ENCODE peak calls at places on chromosomes 12 and 14, in four cellular contexts. C is 8988T, S is memory B cell, O is RWPE1. I is an unnamed sample.

GRCh38 chr14:49134940-49135339 is 451.2 kb downstream of the RPS29 start:
- DNase-seq in C (no peak), S (no peak), O (no peak), I (no peak)

GRCh38 chr12:70876952-70877351 is 43.6 kb downstream of the PTPRR start:
- DNase-seq in C (no peak), S (no peak), O (peak), I (peak)

GRCh38 chr12:128467882-128468281 is 200.9 kb downstream of the TMEM132C start:
- DNase-seq in C (no peak), S (no peak), O (no peak), I (no peak)

GRCh38 chr12:26704684-26705475 is 128.1 kb downstream of the ITPR2 start:
- DNase-seq in C (no peak), S (no peak), O (no peak), I (no peak)

GRCh38 chr14:46818147-46818546 is 166.6 kb upstream of the RPL10L start:
- DNase-seq in C (no peak), S (no peak), O (no peak), I (no peak)

GRCh38 chr12:17809206-17809605 is 280.8 kb downstream of the RERGL start:
- DNase-seq in C (no peak), S (no peak), O (no peak), I (no peak)

GRCh38 chr14:88985654-88986053 is 161.2 kb downstream of the TTC8 start:
- DNase-seq in C (no peak), S (no peak), O (no peak), I (no peak)

GRCh38 chr14:51547260-51547659 is 104.5 kb upstream of the FRMD6 start:
- DNase-seq in C (peak), S (no peak), O (peak), I (peak)

GRCh38 chr12:26690601-26691000 is 142.4 kb downstream of the ITPR2 start:
- DNase-seq in C (no peak), S (no peak), O (no peak), I (no peak)

GRCh38 chr14:91425720-91426032 is 8.1 kb upstream of the CCDC88C start:
- DNase-seq in C (no peak), S (no peak), O (no peak), I (no peak)

GRCh38 chr12:100234591-100235304 is 32.1 kb downstream of the DEPDC4 start:
- DNase-seq in C (no peak), S (no peak), O (peak), I (peak)

GRCh38 chr14:81033841-81034240 is 78.4 kb downstream of the TSHR start:
- DNase-seq in C (no peak), S (no peak), O (no peak), I (no peak)

GRCh38 chr14:104892517-104893434 is 27.7 kb downstream of the CEP170B start:
- DNase-seq in C (peak), S (no peak), O (no peak), I (no peak)

GRCh38 chr12:55682087-55682796 is 25.5 kb downstream of the ITGA7 start:
- DNase-seq in C (no peak), S (no peak), O (no peak), I (no peak)

GRCh38 chr12:41269056-41269455 is 80.9 kb downstream of the PDZRN4 start:
- DNase-seq in C (no peak), S (no peak), O (no peak), I (no peak)

GRCh38 chr14:103624860-103625259 is 4.2 kb upstream of the KLC1 start:
- DNase-seq in C (peak), S (no peak), O (peak), I (peak)

GRCh38 chr12:10956085-10956484 is 17.0 kb upstream of the TAS2R14 start:
- DNase-seq in C (no peak), S (no peak), O (no peak), I (no peak)

GRCh38 chr12:76329163-76329562 is 19.1 kb downstream of the BBS10 start:
- DNase-seq in C (peak), S (no peak), O (peak), I (peak)

GRCh38 chr14:35401853-35402252 is 2.7 kb downstream of the NFKBIA start:
- DNase-seq in C (no peak), S (no peak), O (no peak), I (peak)

GRCh38 chr14:104496095-104496494 is 83.5 kb upstream of the C14orf180 start:
- DNase-seq in C (no peak), S (no peak), O (no peak), I (no peak)

GRCh38 chr12:6211421-6211869 is 11.2 kb downstream of the CD9 start:
- DNase-seq in C (no peak), S (no peak), O (no peak), I (no peak)

GRCh38 chr12:47282206-47282605 is 202.4 kb upstream of the AMIGO2 start:
- DNase-seq in C (no peak), S (no peak), O (no peak), I (no peak)

GRCh38 chr12:52837341-52837741 is 3.2 kb upstream of the KRT79 start:
- DNase-seq in C (no peak), S (no peak), O (peak), I (peak)

GRCh38 chr12:76719171-76719631 is 44.7 kb upstream of the ZDHHC17 start:
- DNase-seq in C (no peak), S (no peak), O (no peak), I (peak)

GRCh38 chr12:66539451-66539850 is 139.4 kb downstream of the GRIP1 start:
- DNase-seq in C (no peak), S (no peak), O (no peak), I (no peak)

GRCh38 chr12:57904426-57904825 is 36.9 kb upstream of the ATP23 start:
- DNase-seq in C (no peak), S (no peak), O (no peak), I (no peak)

GRCh38 chr14:25001096-25001982 is 48.6 kb downstream of the STXBP6 start:
- DNase-seq in C (no peak), S (no peak), O (no peak), I (no peak)

GRCh38 chr12:119036878-119037493 is 55.6 kb downstream of the SRRM4 start:
- DNase-seq in C (no peak), S (no peak), O (no peak), I (no peak)

GRCh38 chr12:92134638-92135274 is 10.9 kb downstream of the BTG1 start:
- DNase-seq in C (no peak), S (no peak), O (peak), I (peak)

GRCh38 chr14:68379510-68380303 is 413.2 kb downstream of the ZFP36L1 start:
- DNase-seq in C (no peak), S (no peak), O (no peak), I (no peak)

GRCh38 chr14:54584097-54584496 is 17.2 kb downstream of the SAMD4A start:
- DNase-seq in C (no peak), S (no peak), O (no peak), I (no peak)

GRCh38 chr14:74816124-74816523 is 53.0 kb downstream of the YLPM1 start:
- DNase-seq in C (no peak), S (no peak), O (no peak), I (no peak)

GRCh38 chr14:101791919-101792572 is 30.5 kb downstream of the PPP2R5C start:
- DNase-seq in C (no peak), S (no peak), O (peak), I (peak)

GRCh38 chr14:76717508-76717907 is 43.8 kb upstream of the VASH1 start:
- DNase-seq in C (no peak), S (no peak), O (no peak), I (no peak)

GRCh38 chr12:7090222-7090998 is 1.8 kb downstream of the C1R start:
- DNase-seq in C (no peak), S (no peak), O (no peak), I (no peak)

GRCh38 chr12:24600996-24601395 is 347.9 kb downstream of the BCAT1 start:
- DNase-seq in C (no peak), S (no peak), O (peak), I (peak)

GRCh38 chr12:122501489-122501989 is 807 bp upstream of the ZCCHC8 start:
- DNase-seq in C (no peak), S (no peak), O (no peak), I (no peak)

GRCh38 chr12:110533607-110534006 is 31.5 kb downstream of the RAD9B start:
- DNase-seq in C (no peak), S (no peak), O (no peak), I (no peak)

GRCh38 chr12:16828891-16829290 is 222.9 kb upstream of the LMO3 start:
- DNase-seq in C (no peak), S (no peak), O (no peak), I (no peak)

I was measured in MCF 10A.